ENCODE peak calls at places on chromosomes 2 and 18, in eight cellular contexts. One of them, this sample, is unnamed.

GRCh38 chr2:127909019-127909418 is 23.3 kb upstream of the AMMECR1L start:
- DNase-seq in endothelial cell: no peak
- DNase-seq in islet precursor cell: no peak
- DNase-seq in MCF 10A: no peak
- DNase-seq in HS-5: no peak
- DNase-seq in NCI-H524: no peak
- DNase-seq in GM20000: no peak
- DNase-seq in HEK293T: no peak
- DNase-seq in this sample: no peak

GRCh38 chr2:238341536-238341935 is 21.2 kb downstream of the TRAF3IP1 start:
- DNase-seq in endothelial cell: no peak
- DNase-seq in HS-5: no peak
- DNase-seq in NCI-H524: no peak
- DNase-seq in MCF 10A: no peak
- DNase-seq in islet precursor cell: no peak
- DNase-seq in HEK293T: no peak
- DNase-seq in GM20000: no peak
- DNase-seq in this sample: no peak

GRCh38 chr2:65070172-65070830 is 14.1 kb downstream of the CEP68 start:
- DNase-seq in endothelial cell: no peak
- DNase-seq in NCI-H524: no peak
- DNase-seq in HS-5: peak; percentile 63
- DNase-seq in HEK293T: no peak
- DNase-seq in MCF 10A: peak; percentile 51
- DNase-seq in GM20000: no peak
- DNase-seq in islet precursor cell: peak; percentile 92
- DNase-seq in this sample: no peak

GRCh38 chr2:232276739-232277313 is 101.7 kb upstream of the ALPP start:
- DNase-seq in endothelial cell: no peak
- DNase-seq in HS-5: no peak
- DNase-seq in GM20000: no peak
- DNase-seq in islet precursor cell: no peak
- DNase-seq in NCI-H524: peak; percentile 92
- DNase-seq in MCF 10A: no peak
- DNase-seq in HEK293T: no peak
- DNase-seq in this sample: no peak

GRCh38 chr18:22268641-22269128 is 99.3 kb downstream of the GATA6 start:
- DNase-seq in NCI-H524: no peak
- DNase-seq in MCF 10A: peak; percentile 25
- DNase-seq in HS-5: no peak
- DNase-seq in HEK293T: no peak
- DNase-seq in GM20000: no peak
- DNase-seq in endothelial cell: no peak
- DNase-seq in islet precursor cell: no peak
- DNase-seq in this sample: no peak

GRCh38 chr2:8447610-8448221 is 234.1 kb upstream of the ID2 start:
- DNase-seq in endothelial cell: no peak
- DNase-seq in HS-5: peak; percentile 72
- DNase-seq in NCI-H524: no peak
- DNase-seq in MCF 10A: peak; percentile 55
- DNase-seq in GM20000: no peak
- DNase-seq in HEK293T: no peak
- DNase-seq in islet precursor cell: no peak
- DNase-seq in this sample: no peak

GRCh38 chr2:148255929-148256328 is 235.0 kb downstream of the MBD5 start:
- DNase-seq in GM20000: no peak
- DNase-seq in HS-5: no peak
- DNase-seq in NCI-H524: no peak
- DNase-seq in HEK293T: no peak
- DNase-seq in islet precursor cell: no peak
- DNase-seq in endothelial cell: no peak
- DNase-seq in MCF 10A: peak; percentile 77
- DNase-seq in this sample: no peak

GRCh38 chr2:239393941-239394340 is 6.9 kb downstream of the HDAC4 start:
- DNase-seq in GM20000: no peak
- DNase-seq in NCI-H524: no peak
- DNase-seq in islet precursor cell: peak; percentile 7
- DNase-seq in MCF 10A: no peak
- DNase-seq in endothelial cell: no peak
- DNase-seq in HEK293T: no peak
- DNase-seq in HS-5: no peak
- DNase-seq in this sample: no peak

GRCh38 chr2:171161425-171162289 is 964 bp upstream of the TLK1 start:
- DNase-seq in MCF 10A: no peak
- DNase-seq in GM20000: peak; percentile 14
- DNase-seq in HEK293T: no peak
- DNase-seq in islet precursor cell: no peak
- DNase-seq in NCI-H524: no peak
- DNase-seq in endothelial cell: no peak
- DNase-seq in HS-5: no peak
- DNase-seq in this sample: no peak

GRCh38 chr2:11998218-11998617 is 251.8 kb downstream of the LPIN1 start:
- DNase-seq in endothelial cell: no peak
- DNase-seq in islet precursor cell: peak; percentile 62
- DNase-seq in MCF 10A: no peak
- DNase-seq in GM20000: no peak
- DNase-seq in HS-5: no peak
- DNase-seq in NCI-H524: no peak
- DNase-seq in HEK293T: no peak
- DNase-seq in this sample: no peak

GRCh38 chr18:49819768-49820662 is 6.7 kb upstream of the ACAA2 start:
- DNase-seq in NCI-H524: no peak
- DNase-seq in HS-5: no peak
- DNase-seq in islet precursor cell: no peak
- DNase-seq in MCF 10A: no peak
- DNase-seq in GM20000: no peak
- DNase-seq in HEK293T: no peak
- DNase-seq in endothelial cell: no peak
- DNase-seq in this sample: no peak

GRCh38 chr18:44096016-44096415 is 584.7 kb upstream of the SETBP1 start:
- DNase-seq in NCI-H524: no peak
- DNase-seq in MCF 10A: no peak
- DNase-seq in GM20000: no peak
- DNase-seq in islet precursor cell: no peak
- DNase-seq in HEK293T: no peak
- DNase-seq in endothelial cell: no peak
- DNase-seq in HS-5: peak; percentile 10
- DNase-seq in this sample: no peak

GRCh38 chr2:215796160-215796559 is 217.2 kb downstream of the MREG start:
- DNase-seq in NCI-H524: no peak
- DNase-seq in MCF 10A: peak; percentile 59
- DNase-seq in HS-5: peak; percentile 51
- DNase-seq in endothelial cell: no peak
- DNase-seq in islet precursor cell: no peak
- DNase-seq in HEK293T: no peak
- DNase-seq in GM20000: no peak
- DNase-seq in this sample: no peak

GRCh38 chr2:71831208-71831577 is 316.5 kb downstream of the CYP26B1 start:
- DNase-seq in NCI-H524: no peak
- DNase-seq in MCF 10A: peak; percentile 1
- DNase-seq in islet precursor cell: peak; percentile 87
- DNase-seq in HEK293T: no peak
- DNase-seq in GM20000: no peak
- DNase-seq in HS-5: peak; percentile 71
- DNase-seq in endothelial cell: no peak
- DNase-seq in this sample: no peak

GRCh38 chr2:222572761-222573174 is 83.1 kb downstream of the FARSB start:
- DNase-seq in NCI-H524: peak; percentile 53
- DNase-seq in GM20000: no peak
- DNase-seq in islet precursor cell: no peak
- DNase-seq in MCF 10A: peak; percentile 29
- DNase-seq in HS-5: no peak
- DNase-seq in endothelial cell: no peak
- DNase-seq in HEK293T: no peak
- DNase-seq in this sample: no peak

GRCh38 chr2:59885536-59885935 is 667.9 kb downstream of the BCL11A start:
- DNase-seq in endothelial cell: no peak
- DNase-seq in islet precursor cell: no peak
- DNase-seq in HS-5: no peak
- DNase-seq in MCF 10A: no peak
- DNase-seq in GM20000: no peak
- DNase-seq in NCI-H524: no peak
- DNase-seq in HEK293T: no peak
- DNase-seq in this sample: no peak

GRCh38 chr18:78477840-78478239 is 501.8 kb upstream of the SALL3 start:
- DNase-seq in HS-5: no peak
- DNase-seq in MCF 10A: no peak
- DNase-seq in islet precursor cell: no peak
- DNase-seq in endothelial cell: no peak
- DNase-seq in HEK293T: no peak
- DNase-seq in NCI-H524: no peak
- DNase-seq in GM20000: no peak
- DNase-seq in this sample: no peak

GRCh38 chr2:176293334-176293733 is 24.1 kb downstream of the MTX2 start:
- DNase-seq in endothelial cell: no peak
- DNase-seq in MCF 10A: no peak
- DNase-seq in HS-5: no peak
- DNase-seq in GM20000: no peak
- DNase-seq in islet precursor cell: no peak
- DNase-seq in NCI-H524: peak; percentile 12
- DNase-seq in HEK293T: no peak
- DNase-seq in this sample: no peak

GRCh38 chr18:12318334-12318697 is 10.3 kb downstream of the TUBB6 start:
- DNase-seq in MCF 10A: no peak
- DNase-seq in endothelial cell: no peak
- DNase-seq in GM20000: no peak
- DNase-seq in HEK293T: no peak
- DNase-seq in NCI-H524: no peak
- DNase-seq in islet precursor cell: no peak
- DNase-seq in HS-5: no peak
- DNase-seq in this sample: no peak

GRCh38 chr2:199195893-199196502 is 261.7 kb downstream of the SATB2 start:
- DNase-seq in HEK293T: no peak
- DNase-seq in MCF 10A: no peak
- DNase-seq in HS-5: no peak
- DNase-seq in endothelial cell: no peak
- DNase-seq in islet precursor cell: no peak
- DNase-seq in NCI-H524: no peak
- DNase-seq in GM20000: no peak
- DNase-seq in this sample: no peak

GRCh38 chr2:3434654-3435053 is 55.2 kb downstream of the TRAPPC12 start:
- DNase-seq in HS-5: no peak
- DNase-seq in GM20000: no peak
- DNase-seq in islet precursor cell: no peak
- DNase-seq in NCI-H524: no peak
- DNase-seq in endothelial cell: no peak
- DNase-seq in HEK293T: no peak
- DNase-seq in MCF 10A: no peak
- DNase-seq in this sample: no peak

GRCh38 chr2:46196871-46197462 is 100.2 kb upstream of the EPAS1 start:
- DNase-seq in HEK293T: no peak
- DNase-seq in MCF 10A: no peak
- DNase-seq in NCI-H524: no peak
- DNase-seq in endothelial cell: no peak
- DNase-seq in islet precursor cell: no peak
- DNase-seq in HS-5: no peak
- DNase-seq in GM20000: no peak
- DNase-seq in this sample: no peak

GRCh38 chr2:224412064-224412921 is 10.4 kb upstream of the FAM124B start:
- DNase-seq in HEK293T: no peak
- DNase-seq in MCF 10A: no peak
- DNase-seq in NCI-H524: no peak
- DNase-seq in GM20000: no peak
- DNase-seq in HS-5: peak; percentile 16
- DNase-seq in islet precursor cell: no peak
- DNase-seq in endothelial cell: no peak
- DNase-seq in this sample: no peak

This sample was measured in omental fat pad.